ENCODE peak calls at places on chromosomes 11 and 22, in seven cellular contexts. C is esophagus squamous epithelium, P is stomach, W is pancreas, Q is neural progenitor cell, K is sigmoid colon, T is spleen. A is an unnamed sample. For H3K27me3 and H3K36me3, the result is how much of the 10 kb centered on the place peaks cover.

GRCh38 chr22:30884211-30885000 is 84.2 kb downstream of the MORC2 start:
- DNase-seq in C (no peak), P (no peak), W (no peak), Q (no peak), K (peak), T (peak), A (no peak)

GRCh38 chr22:32574957-32575893 is 100.6 kb downstream of the FBXO7 start:
- DNase-seq in C (no peak), P (no peak), W (no peak), Q (peak), K (no peak), T (no peak), A (no peak)

GRCh38 chr22:32904044-32904443 is 102.5 kb downstream of the TIMP3 start:
- DNase-seq in C (no peak), P (no peak), W (peak), Q (peak), K (peak), T (no peak), A (peak)

GRCh38 chr11:120991830-120992686 is 31.8 kb upstream of the TBCEL start:
- DNase-seq in C (no peak), P (no peak), W (no peak), Q (no peak), K (no peak), T (no peak), A (no peak)

GRCh38 chr22:29040385-29041275 is 21.0 kb downstream of the C22orf31 start:
- DNase-seq in C (no peak), P (peak), W (peak), Q (peak), K (peak), T (no peak), A (peak)

GRCh38 chr22:42617155-42617983 is 2.7 kb upstream of the POLDIP3 start:
- DNase-seq in C (no peak), P (no peak), W (no peak), Q (no peak), K (no peak), T (no peak), A (peak)

GRCh38 chr22:19554834-19555404 is 30.7 kb upstream of the CLDN5 start:
- DNase-seq in C (no peak), P (no peak), W (no peak), Q (peak), K (peak), T (no peak), A (peak)

GRCh38 chr11:69138265-69138664 is 17.5 kb upstream of the SMIM38 start:
- DNase-seq in C (no peak), P (peak), W (no peak), Q (no peak), K (no peak), T (peak), A (no peak)

GRCh38 chr11:102488208-102488607 is 35.6 kb upstream of the TMEM123 start:
- DNase-seq in C (no peak), P (no peak), W (no peak), Q (no peak), K (no peak), T (no peak), A (no peak)

DNA sequence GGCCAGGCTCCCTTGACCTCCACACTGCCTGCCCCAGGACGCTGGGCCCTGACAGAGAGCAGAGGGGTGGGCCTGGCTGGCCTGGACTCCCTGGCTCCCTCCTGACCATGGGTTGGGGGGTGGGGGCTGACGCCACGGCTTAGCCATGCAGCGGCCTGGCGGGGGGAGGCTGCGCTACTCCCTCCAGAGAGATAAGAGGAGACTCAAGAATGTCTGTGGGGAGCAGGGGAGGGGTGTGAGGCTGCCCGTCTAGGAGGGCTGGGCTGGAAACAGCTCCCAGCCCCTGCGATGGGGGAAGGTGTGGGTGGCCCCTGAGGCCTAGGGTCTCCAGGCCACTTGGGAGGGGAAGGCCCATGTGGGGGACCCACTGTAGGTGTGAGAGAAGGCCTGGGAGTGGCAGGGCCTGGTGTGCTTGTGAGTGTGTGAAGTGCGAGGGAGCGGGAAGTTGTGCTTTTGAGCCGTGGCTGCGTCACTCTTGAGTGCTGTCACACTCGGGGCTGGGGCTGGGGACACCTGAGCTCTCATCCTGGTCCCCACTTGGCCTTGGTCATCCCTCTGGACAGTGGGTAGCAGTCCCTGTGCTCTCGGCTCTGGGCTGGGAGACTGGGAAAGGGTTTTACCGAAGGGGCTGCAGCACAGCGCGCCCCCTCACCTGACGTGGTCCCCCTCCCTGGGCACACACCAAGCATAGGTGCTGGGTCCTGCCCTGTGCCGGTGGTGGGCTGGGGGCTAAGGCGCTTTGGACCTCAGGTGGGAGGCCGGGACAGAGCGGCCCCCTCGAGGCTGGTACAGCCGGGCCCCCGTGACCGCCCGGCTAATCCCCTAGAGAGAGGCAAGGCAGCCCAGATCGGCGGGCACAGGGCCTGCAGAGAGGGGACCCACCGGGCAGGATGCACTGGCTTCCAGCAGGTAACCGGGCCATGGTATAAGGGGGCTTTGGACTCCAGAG is 2.4 kb downstream of the MYRF start:
- DNase-seq in C (no peak), P (peak), W (no peak), Q (peak), K (no peak), T (no peak), A (no peak)
- H3K4me3 ChIP-seq in C (no peak), P (peak), W (no peak), Q (no peak), K (no peak), T (no peak), A (no peak)

GRCh38 chr11:122276221-122276620 is 160.2 kb upstream of the BLID start:
- DNase-seq in C (no peak), P (no peak), W (no peak), Q (no peak), K (no peak), T (no peak), A (no peak)
- H3K27me3 ChIP-seq in C (under half), P (under half), W (under half), Q (under half), K (under half), T (under half), A (under half)

GRCh38 chr22:50521710-50522109 is 3.7 kb downstream of the SCO2 start:
- DNase-seq in C (no peak), P (no peak), W (no peak), Q (no peak), K (no peak), T (no peak), A (no peak)

GRCh38 chr22:50522208-50522805 is 3.1 kb downstream of the SCO2 start:
- DNase-seq in C (no peak), P (no peak), W (no peak), Q (no peak), K (no peak), T (no peak), A (no peak)

GRCh38 chr22:50523806-50524663 is 1.4 kb downstream of the SCO2 start:
- DNase-seq in C (no peak), P (no peak), W (no peak), Q (no peak), K (peak), T (no peak), A (peak)

GRCh38 chr22:50523458-50523805 is 2.0 kb downstream of the SCO2 start:
- DNase-seq in C (no peak), P (no peak), W (no peak), Q (no peak), K (no peak), T (no peak), A (no peak)

GRCh38 chr22:50522806-50523438 is 2.5 kb downstream of the SCO2 start:
- DNase-seq in C (no peak), P (no peak), W (no peak), Q (no peak), K (no peak), T (no peak), A (no peak)
- H3K36me3 ChIP-seq in C (under half), P (half or more), W (under half), Q (under half), K (under half), T (half or more), A (under half)

GRCh38 chr11:116928845-116929244 is 91.4 kb upstream of the APOA1 start:
- DNase-seq in C (no peak), P (no peak), W (no peak), Q (no peak), K (no peak), T (no peak), A (no peak)

GRCh38 chr11:116929393-116930090 is 92.1 kb upstream of the APOA1 start:
- DNase-seq in C (no peak), P (no peak), W (no peak), Q (no peak), K (no peak), T (no peak), A (no peak)

GRCh38 chr11:116931206-116931953 is 94.0 kb upstream of the APOA1 start:
- DNase-seq in C (no peak), P (no peak), W (no peak), Q (no peak), K (no peak), T (no peak), A (no peak)

GRCh38 chr11:116930586-116930985 is 93.2 kb upstream of the APOA1 start:
- DNase-seq in C (no peak), P (no peak), W (no peak), Q (no peak), K (no peak), T (no peak), A (no peak)

DNA sequence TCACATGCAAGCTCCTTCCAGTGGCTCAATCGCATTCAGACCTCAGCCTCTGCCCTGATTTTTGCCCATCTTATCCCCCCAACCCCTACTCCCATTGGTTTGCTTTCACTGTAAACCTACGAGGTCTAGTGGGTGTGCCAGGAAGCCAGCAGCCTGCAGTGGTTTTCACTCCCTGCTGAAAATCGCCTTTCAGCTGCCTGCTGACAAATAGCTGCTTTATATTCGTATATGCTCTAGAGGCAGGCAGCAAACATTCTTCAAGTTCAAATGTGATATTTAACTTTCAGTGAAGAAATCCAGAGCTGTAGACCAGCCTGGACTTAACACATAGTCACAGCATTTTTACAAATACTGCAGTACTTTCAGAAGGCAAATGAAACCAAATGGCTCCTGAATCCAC is 92.8 kb upstream of the APOA1 start:
- DNase-seq in C (no peak), P (no peak), W (no peak), Q (no peak), K (no peak), T (peak), A (no peak)
- H3K4me3 ChIP-seq in C (peak), P (peak), W (no peak), Q (no peak), K (no peak), T (no peak), A (no peak)

DNA sequence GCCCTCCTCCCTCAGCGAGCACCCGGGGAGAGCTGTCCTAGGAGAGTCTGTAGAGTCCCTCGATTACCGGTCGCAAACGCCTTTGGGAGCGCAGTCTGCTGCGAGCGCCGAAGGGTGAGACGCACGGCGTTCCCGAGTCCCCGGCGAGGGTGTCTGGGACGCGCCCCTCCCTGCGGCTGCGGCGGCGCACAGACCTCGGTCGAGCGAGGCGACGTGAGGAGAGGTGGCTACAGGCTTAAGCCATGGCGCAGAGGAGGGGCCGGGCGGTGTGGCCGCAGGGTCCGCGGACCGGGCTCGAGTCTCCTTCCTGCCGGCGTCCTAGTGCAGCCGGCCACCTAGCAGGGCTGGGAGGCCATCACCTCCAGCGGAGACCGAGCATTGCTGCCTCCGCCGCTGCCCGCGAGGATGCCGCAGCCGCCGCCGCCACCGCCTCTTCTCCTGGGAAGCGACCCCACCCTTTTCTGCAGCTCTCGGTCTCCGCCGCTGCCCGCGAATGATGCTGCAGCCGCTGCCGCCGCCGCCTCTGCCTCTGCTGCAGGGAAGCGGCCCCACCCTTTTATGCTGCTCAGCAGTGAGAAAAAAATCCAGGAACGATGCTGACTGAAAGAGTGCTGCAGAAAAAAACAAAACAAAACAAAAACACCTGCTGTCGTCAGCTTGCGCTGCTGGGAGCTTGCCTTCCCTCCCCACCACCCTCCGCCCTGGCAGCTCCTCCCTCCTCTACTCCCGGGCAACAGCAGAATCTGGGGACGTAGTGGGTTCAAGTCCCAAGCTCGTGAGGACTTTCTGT is at the start of gene MAP6:
- DNase-seq in C (no peak), P (no peak), W (no peak), Q (peak), K (no peak), T (no peak), A (peak)
- H3K27me3 ChIP-seq in C (under half), P (under half), W (under half), Q (half or more), K (under half), T (under half), A (half or more)